ENCODE peak calls at places on chromosomes 2 and 18, in nine cellular contexts. B is sigmoid colon; S is H1; T is PC-3; Z is neural progenitor cell; O is GM23338; Y is CD8-positive, alpha-beta memory T cell; P is lower lobe of right lung; A is IMR-90. F is an unnamed sample. For H3K36me3, the result is how much of the 10 kb centered on the place peaks cover.

GRCh38 chr2:169664978-169665930 is 29.0 kb downstream of the CFAP210 start:
- DNase-seq in Y (no peak), Z (no peak), A (peak), T (no peak), P (no peak), O (no peak), B (no peak), S (no peak), F (no peak)

GRCh38 chr2:224909885-224910517 is 132.3 kb downstream of the DOCK10 start:
- DNase-seq in P (peak), S (no peak), A (peak), T (no peak), Z (peak), B (peak), O (peak), Y (peak), F (no peak)

GRCh38 chr2:1967242-1968210 is 223.2 kb upstream of the PXDN start:
- DNase-seq in B (peak), Y (no peak), A (no peak), O (peak), S (no peak), P (no peak), Z (no peak), T (no peak), F (no peak)

GRCh38 chr2:172931923-172932520 is 143.6 kb upstream of the MAP3K20 start:
- DNase-seq in P (peak), Y (peak), B (peak), A (peak), T (peak), O (peak), Z (peak), S (no peak), F (no peak)

GRCh38 chr2:86807462-86808275 is 17.0 kb upstream of the CD8A start:
- DNase-seq in B (no peak), Z (peak), P (peak), T (peak), O (peak), S (no peak), Y (peak), A (no peak), F (no peak)

GRCh38 chr2:53028259-53028658 is 739.3 kb upstream of the CHAC2 start:
- DNase-seq in T (peak), Y (no peak), P (no peak), A (peak), Z (no peak), S (no peak), O (peak), B (no peak), F (no peak)

GRCh38 chr18:70464343-70465114 is 175.7 kb downstream of the SOCS6 start:
- DNase-seq in O (peak), A (peak), Y (peak), S (peak), P (peak), B (peak), T (peak), Z (peak), F (no peak)

GRCh38 chr2:192146069-192147006 is 48.4 kb downstream of the TMEFF2 start:
- DNase-seq in O (no peak), P (no peak), S (no peak), Z (no peak), T (peak), B (no peak), A (peak), Y (no peak), F (no peak)

GRCh38 chr2:119837350-119837749 is 77.6 kb downstream of the PTPN4 start:
- DNase-seq in Z (no peak), P (no peak), B (no peak), T (no peak), Y (no peak), O (no peak), S (no peak), A (no peak), F (no peak)

GRCh38 chr2:152106464-152106863 is 7.6 kb upstream of the CACNB4 start:
- DNase-seq in O (no peak), Y (no peak), B (no peak), P (no peak), T (peak), Z (no peak), A (no peak), S (no peak), F (no peak)

GRCh38 chr18:8901019-8901418 is 195.7 kb downstream of the MTCL1 start:
- DNase-seq in T (peak), Y (no peak), Z (no peak), P (no peak), B (no peak), O (peak), A (no peak), S (no peak), F (no peak)

GRCh38 chr2:29744976-29745375 is 176.4 kb downstream of the ALK start:
- DNase-seq in A (no peak), Y (no peak), T (no peak), O (no peak), S (no peak), Z (no peak), P (no peak), B (no peak), F (no peak)

GRCh38 chr2:88683160-88684021 is 8.1 kb upstream of the RPIA start:
- DNase-seq in A (no peak), O (peak), Z (peak), P (no peak), T (no peak), Y (no peak), S (no peak), B (no peak), F (no peak)

GRCh38 chr2:60028819-60029218 is 524.6 kb downstream of the BCL11A start:
- DNase-seq in O (no peak), T (no peak), S (no peak), A (no peak), Z (no peak), Y (no peak), B (no peak), P (no peak), F (no peak)

GRCh38 chr2:25877431-25878360 is 591 bp downstream of the ASXL2 start:
- DNase-seq in Y (peak), O (peak), A (peak), T (peak), S (no peak), P (peak), Z (peak), B (peak), F (peak)

GRCh38 chr2:174761837-174762236 is 2.4 kb downstream of the CHRNA1 start:
- DNase-seq in O (no peak), Z (no peak), A (peak), T (peak), B (no peak), S (no peak), Y (no peak), P (no peak), F (no peak)

GRCh38 chr2:43220982-43221659 is 5.3 kb downstream of the ZFP36L2 start:
- DNase-seq in P (peak), A (peak), Y (peak), O (peak), B (peak), S (no peak), Z (peak), T (no peak), F (peak)
- H3K4me3 ChIP-seq in P (peak), A (no peak), Y (peak), O (peak), B (peak), S (peak), Z (peak), T (peak), F (peak)

GRCh38 chr2:127560929-127561275 is 25.4 kb downstream of the MYO7B start:
- DNase-seq in P (no peak), S (no peak), B (no peak), Z (no peak), O (no peak), A (peak), Y (no peak), T (no peak), F (no peak)
- H3K36me3 ChIP-seq in P (under half), S (under half), B (under half), Z (under half), O (under half), A (under half), Y (under half), T (under half), F (under half)

DNA sequence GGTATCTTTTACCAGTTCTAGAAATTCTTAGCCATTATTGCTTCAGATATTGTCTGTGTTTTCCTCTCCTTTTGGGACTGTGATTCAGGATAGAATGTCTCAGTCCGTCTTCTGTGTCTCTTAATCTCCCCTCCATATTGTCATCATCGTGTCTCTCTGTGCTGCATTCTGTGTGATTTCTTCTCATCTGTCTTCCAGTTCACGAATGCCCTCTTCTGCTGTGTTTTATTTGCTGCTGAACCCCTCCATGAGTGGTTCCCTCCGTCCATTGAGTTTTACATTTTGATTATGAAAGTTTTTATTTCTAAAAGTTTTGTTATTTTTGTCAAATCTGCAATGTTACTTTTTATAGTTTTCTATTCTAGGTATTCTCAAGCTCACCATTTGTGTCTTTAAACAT is 11.7 kb downstream of the D2HGDH start:
- DNase-seq in Z (no peak), T (no peak), O (no peak), P (no peak), B (no peak), Y (no peak), S (no peak), A (no peak), F (no peak)
- H3K4me3 ChIP-seq in Z (no peak), T (no peak), O (no peak), P (no peak), B (no peak), Y (no peak), S (no peak), A (no peak), F (no peak)

DNA sequence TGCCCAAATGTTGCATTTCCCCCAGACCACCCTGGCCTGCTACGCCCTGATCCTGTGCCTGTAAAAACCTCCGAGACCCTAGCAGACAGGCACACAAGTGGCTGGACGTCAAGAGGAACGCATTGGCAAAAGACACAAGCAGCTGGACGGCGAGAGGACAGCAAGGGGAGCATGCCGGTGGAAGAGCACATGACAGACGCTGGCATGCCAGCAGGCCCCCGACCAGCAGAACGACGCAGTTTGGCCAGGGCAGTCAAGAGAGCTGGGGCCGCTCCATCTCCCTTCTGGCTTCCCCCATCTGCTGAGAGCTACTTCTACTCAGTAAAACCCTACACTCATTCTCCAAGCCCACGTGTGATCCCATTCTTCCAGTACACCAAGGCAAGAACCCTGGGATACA is 42.1 kb downstream of the SAP130 start:
- DNase-seq in B (no peak), P (no peak), A (no peak), S (no peak), Z (no peak), Y (no peak), O (no peak), T (no peak), F (no peak)
- H3K36me3 ChIP-seq in B (half or more), P (half or more), A (under half), S (under half), Z (under half), Y (half or more), O (under half), T (under half), F (half or more)

GRCh38 chr2:217941886-217942728 is 60.7 kb downstream of the TNS1 start:
- DNase-seq in T (no peak), Z (no peak), A (no peak), O (no peak), S (no peak), Y (no peak), P (no peak), B (no peak), F (no peak)
- H3K4me3 ChIP-seq in T (no peak), Z (no peak), A (peak), O (no peak), S (no peak), Y (no peak), P (peak), B (peak), F (no peak)

DNA sequence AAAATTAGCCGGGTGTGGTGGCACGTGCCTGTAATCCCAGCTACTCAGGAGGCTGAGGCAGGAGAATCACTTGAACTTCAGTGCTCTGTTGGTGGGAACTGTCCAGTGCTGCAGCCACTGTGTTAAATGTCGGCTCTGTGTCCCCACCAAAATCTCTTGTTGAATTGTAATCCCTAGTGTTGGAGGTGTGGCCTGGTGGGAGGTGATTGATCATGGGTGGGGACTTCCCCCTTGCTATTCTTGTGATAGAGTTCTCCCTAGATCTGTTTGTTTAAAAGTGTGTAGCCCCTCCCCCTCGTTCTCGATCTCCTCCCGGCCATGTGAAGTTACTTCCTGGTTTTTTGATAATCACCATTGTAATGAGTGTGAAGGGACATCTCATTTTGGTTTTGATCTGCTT is 9.8 kb upstream of the RPL31 start:
- DNase-seq in Y (no peak), B (no peak), S (no peak), Z (no peak), O (no peak), T (no peak), P (no peak), A (no peak), F (no peak)
- H3K36me3 ChIP-seq in Y (under half), B (under half), S (under half), Z (under half), O (under half), T (half or more), P (under half), A (under half), F (under half)

GRCh38 chr18:31680836-31681568 is 3.4 kb downstream of the B4GALT6 start:
- DNase-seq in Y (no peak), O (peak), S (no peak), Z (no peak), T (peak), P (no peak), A (no peak), B (no peak), F (no peak)
- H3K4me3 ChIP-seq in Y (no peak), O (no peak), S (no peak), Z (no peak), T (no peak), P (no peak), A (no peak), B (no peak), F (no peak)